ENCODE peak calls at places on chromosomes 2 and 18, in four cellular contexts. B, Z, Q and I are unnamed samples.

GRCh38 chr2:86225581-86225980 is 26.3 kb downstream of the MRPL35 start:
- DNase-seq in B (no peak), Z (peak), Q (no peak), I (no peak)

GRCh38 chr2:147181351-147182029 is 663.3 kb upstream of the ACVR2A start:
- DNase-seq in B (no peak), Z (no peak), Q (no peak), I (no peak)

GRCh38 chr2:109454764-109455394 is 158.9 kb downstream of the SEPTIN10 start:
- DNase-seq in B (no peak), Q (no peak), Z (no peak), I (no peak)

GRCh38 chr2:9033385-9034175 is 30.1 kb upstream of the MBOAT2 start:
- DNase-seq in Z (no peak), Q (no peak), B (no peak), I (no peak)

GRCh38 chr2:5691659-5692529 is at the start of gene SOX11:
- DNase-seq in Q (no peak), Z (peak), B (peak), I (no peak)

GRCh38 chr2:174753038-174753633 is 11.1 kb downstream of the CHRNA1 start:
- DNase-seq in B (no peak), Z (no peak), Q (no peak), I (no peak)

GRCh38 chr2:106091219-106091618 is 102.9 kb downstream of the UXS1 start:
- DNase-seq in B (no peak), Q (no peak), Z (no peak), I (no peak)

GRCh38 chr2:156341482-156342251 is 9.1 kb upstream of the NR4A2 start:
- DNase-seq in Q (peak), B (peak), Z (peak), I (no peak)

GRCh38 chr2:73418343-73418742 is 32.7 kb downstream of the ALMS1 start:
- DNase-seq in Q (no peak), B (peak), Z (peak), I (no peak)

GRCh38 chr2:150133623-150134022 is 353.8 kb downstream of the RND3 start:
- DNase-seq in Q (peak), Z (no peak), B (peak), I (peak)

GRCh38 chr2:180356676-180357075 is 349.6 kb upstream of the CWC22 start:
- DNase-seq in B (no peak), Z (no peak), Q (no peak), I (no peak)

GRCh38 chr18:73118121-73118816 is 250.5 kb upstream of the NETO1 start:
- DNase-seq in B (no peak), Q (no peak), Z (no peak), I (no peak)

GRCh38 chr2:204258900-204259299 is 286.4 kb upstream of the PARD3B start:
- DNase-seq in B (no peak), Q (no peak), Z (no peak), I (no peak)

GRCh38 chr2:25286723-25287483 is 54.8 kb downstream of the DNMT3A start:
- DNase-seq in Z (no peak), Q (no peak), B (no peak), I (no peak)

GRCh38 chr2:144320491-144320890 is 199.4 kb downstream of the ZEB2 start:
- DNase-seq in Z (no peak), Q (peak), B (no peak), I (no peak)

GRCh38 chr2:118085173-118086023 is 2.9 kb upstream of the INSIG2 start:
- DNase-seq in Q (no peak), Z (no peak), B (no peak), I (no peak)

GRCh38 chr2:113080134-113080533 is 12.4 kb downstream of the IL1F10 start:
- DNase-seq in B (no peak), Q (no peak), Z (no peak), I (no peak)

GRCh38 chr2:199979841-199980628 is 24.7 kb downstream of the MAIP1 start:
- DNase-seq in B (no peak), Q (no peak), Z (peak), I (no peak)

GRCh38 chr18:51229328-51229727 is 31.8 kb upstream of the MEX3C start:
- DNase-seq in Z (no peak), Q (no peak), B (no peak), I (no peak)

GRCh38 chr2:29753676-29754444 is 167.5 kb downstream of the ALK start:
- DNase-seq in Q (no peak), B (no peak), Z (no peak), I (no peak)

GRCh38 chr18:3655254-3655554 is 205.2 kb downstream of the TGIF1 start:
- DNase-seq in Q (no peak), Z (no peak), B (no peak), I (no peak)

GRCh38 chr2:86480105-86480504 is 38.9 kb downstream of the KDM3A start:
- DNase-seq in B (no peak), Z (peak), Q (no peak), I (no peak)

GRCh38 chr2:54183281-54183680 is 67.9 kb downstream of the ACYP2 start:
- DNase-seq in B (no peak), Z (no peak), Q (no peak), I (no peak)

GRCh38 chr2:33272001-33272400 is 204.4 kb upstream of the RASGRP3 start:
- DNase-seq in B (no peak), Z (no peak), Q (no peak), I (no peak)

GRCh38 chr2:25855065-25855464 is 23.2 kb downstream of the ASXL2 start:
- DNase-seq in Q (no peak), B (no peak), Z (no peak), I (no peak)

GRCh38 chr2:7427293-7428060 is 510.3 kb downstream of the RNF144A start:
- DNase-seq in Q (peak), Z (no peak), B (no peak), I (no peak)

GRCh38 chr2:240832816-240833497 is 12.9 kb upstream of the KIF1A start:
- DNase-seq in B (no peak), Q (no peak), Z (no peak), I (no peak)

GRCh38 chr2:96404446-96405373 is 69.1 kb downstream of the NCAPH start:
- DNase-seq in B (no peak), Z (peak), Q (peak), I (no peak)

GRCh38 chr2:54424555-54425163 is 31.5 kb upstream of the SPTBN1 start:
- DNase-seq in B (no peak), Z (no peak), Q (no peak), I (no peak)

GRCh38 chr2:171858397-171858958 is 35.6 kb downstream of the SLC25A12 start:
- DNase-seq in B (no peak), Z (no peak), Q (no peak), I (no peak)

GRCh38 chr18:907880-908512 is 3.3 kb downstream of the ADCYAP1 start:
- DNase-seq in Q (no peak), B (no peak), Z (peak), I (no peak)

GRCh38 chr2:214492608-214493007 is 81.8 kb downstream of the VWC2L start:
- DNase-seq in Q (no peak), Z (no peak), B (no peak), I (no peak)

GRCh38 chr2:179252439-179252838 is 12.2 kb downstream of the SESTD1 start:
- DNase-seq in Z (no peak), B (no peak), Q (no peak), I (no peak)

GRCh38 chr18:7133181-7133580 is 15.6 kb upstream of the LAMA1 start:
- DNase-seq in B (peak), Z (no peak), Q (no peak), I (no peak)

GRCh38 chr2:101140978-101141655 is 10.1 kb downstream of the TBC1D8 start:
- DNase-seq in B (no peak), Q (no peak), Z (no peak), I (no peak)

GRCh38 chr2:235433860-235434259 is 60.0 kb upstream of the AGAP1 start:
- DNase-seq in B (no peak), Q (no peak), Z (peak), I (no peak)